ENCODE peak calls at places on chromosomes 13 and 19, in ten cellular contexts. H is NCI-H1694; M is fibroblast of mammary gland; S is stimulated activated CD8-positive, alpha-beta memory T cell treated with anti-CD3 and anti-CD28 coated beads, Interleukin-4, amount 100 ng/mL, for 1 hour; Q is T1000; C is T-cell; K is AG09319; Y is SK-N-DZ; R is T-helper 9 cell; P is GOT3. O is an unnamed sample.

GRCh38 chr13:40317980-40318327 is 348.5 kb downstream of the FOXO1 start:
- DNase-seq in S (no peak), M (no peak), P (no peak), C (no peak), K (no peak), Q (no peak), H (no peak), Y (no peak), R (no peak), O (no peak)

GRCh38 chr13:50650478-50650877 is 193.0 kb downstream of the DLEU7 start:
- DNase-seq in P (no peak), R (no peak), K (no peak), C (no peak), M (no peak), Q (no peak), H (no peak), S (no peak), Y (no peak), O (no peak)

GRCh38 chr13:112616586-112617381 is 28.8 kb upstream of the TUBGCP3 start:
- DNase-seq in R (no peak), K (peak), P (no peak), Q (no peak), S (no peak), M (peak), Y (peak), H (peak), C (no peak), O (peak)

GRCh38 chr19:9040131-9040530 is 29.9 kb upstream of the MUC16 start:
- DNase-seq in Y (no peak), P (no peak), R (no peak), S (no peak), M (no peak), Q (no peak), C (no peak), K (no peak), H (no peak), O (no peak)

GRCh38 chr19:33841685-33842084 is 45.0 kb downstream of the KCTD15 start:
- DNase-seq in Y (no peak), K (no peak), M (no peak), H (no peak), Q (no peak), R (no peak), C (no peak), P (no peak), S (no peak), O (no peak)

GRCh38 chr13:76223565-76223964 is 587.4 kb downstream of the LMO7 start:
- DNase-seq in P (no peak), S (no peak), H (no peak), Q (no peak), Y (no peak), M (no peak), K (no peak), R (no peak), C (no peak), O (no peak)

GRCh38 chr13:74287672-74288169 is 153.5 kb upstream of the KLF12 start:
- DNase-seq in S (peak), Y (peak), R (peak), Q (no peak), K (peak), P (no peak), H (peak), M (peak), C (peak), O (peak)

GRCh38 chr19:17765069-17765618 is 13.9 kb downstream of the FCHO1 start:
- DNase-seq in C (no peak), K (no peak), R (no peak), Q (no peak), M (no peak), Y (no peak), S (no peak), H (no peak), P (no peak), O (no peak)

GRCh38 chr13:36298535-36299068 is 988 bp upstream of the CCDC169 start:
- DNase-seq in R (no peak), S (no peak), K (no peak), Y (no peak), Q (no peak), M (no peak), H (no peak), C (no peak), P (no peak), O (no peak)

GRCh38 chr13:60448907-60449510 is 52.0 kb downstream of the TDRD3 start:
- DNase-seq in H (peak), R (no peak), S (no peak), K (peak), P (no peak), Y (peak), M (peak), Q (no peak), C (no peak), O (peak)

GRCh38 chr13:98207411-98207810 is 30.3 kb upstream of the RNF113B start:
- DNase-seq in Y (no peak), M (no peak), P (no peak), Q (no peak), S (no peak), C (no peak), R (no peak), H (no peak), K (no peak), O (no peak)

GRCh38 chr13:76879211-76879875 is 6.9 kb downstream of the KCTD12 start:
- DNase-seq in S (no peak), K (no peak), M (peak), R (peak), P (no peak), Q (no peak), H (no peak), Y (no peak), C (peak), O (no peak)

GRCh38 chr13:110454956-110455355 is 106.6 kb downstream of the RAB20 start:
- DNase-seq in Q (no peak), P (no peak), Y (no peak), R (no peak), M (no peak), K (no peak), C (no peak), S (no peak), H (no peak), O (no peak)

GRCh38 chr13:49086711-49087110 is 111.0 kb downstream of the FNDC3A start:
- DNase-seq in P (no peak), K (no peak), Y (no peak), S (no peak), C (no peak), M (peak), Q (no peak), R (no peak), H (no peak), O (no peak)

GRCh38 chr19:17553256-17553655 is 2.2 kb upstream of the COLGALT1 start:
- DNase-seq in K (peak), P (no peak), C (no peak), M (peak), Y (no peak), S (no peak), H (peak), R (no peak), Q (peak), O (peak)

GRCh38 chr13:113963376-113963775 is 10.5 kb downstream of the C13orf46 start:
- DNase-seq in P (no peak), C (no peak), Y (no peak), M (no peak), S (no peak), H (no peak), Q (no peak), K (no peak), R (no peak), O (no peak)

GRCh38 chr13:19123502-19123901 is 58.1 kb downstream of the TUBA3C start:
- DNase-seq in P (no peak), Q (no peak), S (no peak), Y (no peak), M (no peak), C (no peak), R (no peak), H (no peak), K (no peak), O (no peak)

GRCh38 chr13:41061075-41061913 is at the start of gene WBP4:
- DNase-seq in S (peak), Y (peak), K (peak), M (peak), R (peak), C (peak), H (peak), P (peak), Q (peak), O (peak)

GRCh38 chr13:98976941-98977340 is 923 bp downstream of the DOCK9 start:
- DNase-seq in M (no peak), Y (no peak), K (no peak), S (no peak), H (no peak), Q (no peak), C (no peak), P (no peak), R (no peak), O (no peak)

GRCh38 chr19:49890349-49891311 is 6.1 kb downstream of the IL4I1 start:
- DNase-seq in Y (no peak), P (no peak), Q (no peak), M (no peak), H (no peak), K (no peak), C (peak), S (peak), R (peak), O (no peak)

GRCh38 chr19:5254944-5255343 is 85.7 kb downstream of the PTPRS start:
- DNase-seq in M (no peak), R (no peak), C (no peak), Y (no peak), Q (no peak), S (no peak), H (no peak), P (no peak), K (no peak), O (no peak)

GRCh38 chr19:54154603-54155345 is 4.7 kb downstream of the LENG1 start:
- DNase-seq in K (no peak), Q (no peak), S (no peak), P (no peak), Y (no peak), R (no peak), H (no peak), C (peak), M (peak), O (no peak)

GRCh38 chr13:73938375-73939070 is 195.7 kb downstream of the KLF12 start:
- DNase-seq in C (no peak), M (peak), Y (no peak), R (no peak), K (peak), P (no peak), H (no peak), S (no peak), Q (no peak), O (no peak)

GRCh38 chr19:49592486-49593232 is 1.7 kb downstream of the PRR12 start:
- DNase-seq in K (no peak), H (peak), C (no peak), P (no peak), M (peak), S (no peak), R (no peak), Y (peak), Q (no peak), O (no peak)

GRCh38 chr13:111474136-111475002 is 153.9 kb downstream of the TEX29 start:
- DNase-seq in R (no peak), C (no peak), P (no peak), M (peak), S (no peak), K (no peak), Q (no peak), H (peak), Y (peak), O (peak)

GRCh38 chr13:66501187-66501586 is 728.9 kb downstream of the PCDH9 start:
- DNase-seq in R (no peak), C (no peak), Q (no peak), M (peak), P (no peak), H (no peak), S (no peak), K (no peak), Y (no peak), O (no peak)

GRCh38 chr19:6073858-6074708 is 36.2 kb downstream of the RFX2 start:
- DNase-seq in K (no peak), R (no peak), Y (no peak), C (no peak), M (no peak), P (no peak), Q (no peak), H (no peak), S (no peak), O (no peak)

GRCh38 chr19:49538643-49539042 is 10.8 kb downstream of the RCN3 start:
- DNase-seq in C (no peak), M (no peak), Q (no peak), R (no peak), S (no peak), Y (no peak), H (no peak), P (no peak), K (no peak), O (no peak)

GRCh38 chr19:49014123-49014869 is 2.6 kb downstream of the LHB start:
- DNase-seq in H (no peak), S (no peak), M (peak), Q (peak), K (no peak), C (no peak), P (no peak), R (no peak), Y (no peak), O (no peak)

GRCh38 chr19:53504903-53505302 is 33.0 kb upstream of the ZNF331 start:
- DNase-seq in K (no peak), Q (no peak), C (no peak), S (no peak), H (no peak), Y (no peak), P (no peak), R (no peak), M (peak), O (no peak)

O was measured in SK-N-MC.